ENCODE peak calls at places on chromosomes 5 and 9, in nine cellular contexts. One of them, this sample, is unnamed.

GRCh38 chr9:68500457-68501158 is 40.1 kb downstream of the TMEM252 start:
- DNase-seq in psoas muscle: no peak
- DNase-seq in cardiac muscle cell: peak; percentile 9
- DNase-seq in Peyer's patch: no peak
- DNase-seq in bronchial epithelial cell: peak; percentile 54
- DNase-seq in breast epithelium: no peak
- DNase-seq in HL-60: no peak
- DNase-seq in colonic mucosa: no peak
- DNase-seq in endothelial cell of umbilical vein: no peak
- DNase-seq in this sample: no peak

GRCh38 chr5:151620463-151620844 is 29.3 kb upstream of the FAT2 start:
- DNase-seq in bronchial epithelial cell: peak; percentile 68
- DNase-seq in HL-60: no peak
- DNase-seq in endothelial cell of umbilical vein: no peak
- DNase-seq in psoas muscle: no peak
- DNase-seq in breast epithelium: no peak
- DNase-seq in cardiac muscle cell: no peak
- DNase-seq in colonic mucosa: no peak
- DNase-seq in Peyer's patch: no peak
- DNase-seq in this sample: no peak

GRCh38 chr9:7273575-7273974 is 515.8 kb downstream of the KDM4C start:
- DNase-seq in psoas muscle: no peak
- DNase-seq in colonic mucosa: no peak
- DNase-seq in HL-60: no peak
- DNase-seq in breast epithelium: no peak
- DNase-seq in Peyer's patch: no peak
- DNase-seq in cardiac muscle cell: peak; percentile 75
- DNase-seq in endothelial cell of umbilical vein: no peak
- DNase-seq in bronchial epithelial cell: peak; percentile 17
- DNase-seq in this sample: no peak

GRCh38 chr5:10746711-10747110 is 14.3 kb downstream of the DAP start:
- DNase-seq in Peyer's patch: peak; percentile 67
- DNase-seq in HL-60: peak; percentile 57
- DNase-seq in cardiac muscle cell: no peak
- DNase-seq in bronchial epithelial cell: peak; percentile 74
- DNase-seq in psoas muscle: no peak
- DNase-seq in breast epithelium: peak; percentile 62
- DNase-seq in endothelial cell of umbilical vein: no peak
- DNase-seq in colonic mucosa: peak; percentile 78
- DNase-seq in this sample: no peak

GRCh38 chr5:36897616-36898015 is 21.0 kb downstream of the NIPBL start:
- DNase-seq in colonic mucosa: no peak
- DNase-seq in bronchial epithelial cell: peak; percentile 48
- DNase-seq in cardiac muscle cell: peak; percentile 35
- DNase-seq in Peyer's patch: no peak
- DNase-seq in HL-60: no peak
- DNase-seq in endothelial cell of umbilical vein: peak; percentile 52
- DNase-seq in breast epithelium: no peak
- DNase-seq in psoas muscle: no peak
- DNase-seq in this sample: no peak

GRCh38 chr5:134255418-134256150 is 29.7 kb upstream of the PPP2CA start:
- DNase-seq in HL-60: no peak
- DNase-seq in breast epithelium: no peak
- DNase-seq in endothelial cell of umbilical vein: peak; percentile 61
- DNase-seq in Peyer's patch: no peak
- DNase-seq in psoas muscle: no peak
- DNase-seq in cardiac muscle cell: peak; percentile 52
- DNase-seq in colonic mucosa: no peak
- DNase-seq in bronchial epithelial cell: peak; percentile 64
- DNase-seq in this sample: no peak

GRCh38 chr9:37010180-37010579 is 23.9 kb downstream of the PAX5 start:
- DNase-seq in endothelial cell of umbilical vein: no peak
- DNase-seq in psoas muscle: no peak
- DNase-seq in colonic mucosa: no peak
- DNase-seq in breast epithelium: no peak
- DNase-seq in bronchial epithelial cell: no peak
- DNase-seq in HL-60: no peak
- DNase-seq in cardiac muscle cell: no peak
- DNase-seq in Peyer's patch: no peak
- DNase-seq in this sample: no peak

GRCh38 chr9:121222524-121223171 is 21.0 kb upstream of the RAB14 start:
- DNase-seq in Peyer's patch: no peak
- DNase-seq in HL-60: no peak
- DNase-seq in breast epithelium: no peak
- DNase-seq in cardiac muscle cell: peak; percentile 74
- DNase-seq in endothelial cell of umbilical vein: peak; percentile 54
- DNase-seq in psoas muscle: no peak
- DNase-seq in bronchial epithelial cell: peak; percentile 62
- DNase-seq in colonic mucosa: no peak
- DNase-seq in this sample: no peak

GRCh38 chr9:120985759-120986353 is 59.3 kb upstream of the TRAF1 start:
- DNase-seq in breast epithelium: no peak
- DNase-seq in bronchial epithelial cell: peak; percentile 54
- DNase-seq in endothelial cell of umbilical vein: peak; percentile 84
- DNase-seq in colonic mucosa: no peak
- DNase-seq in Peyer's patch: no peak
- DNase-seq in psoas muscle: no peak
- DNase-seq in cardiac muscle cell: peak; percentile 74
- DNase-seq in HL-60: no peak
- DNase-seq in this sample: no peak

GRCh38 chr5:143657814-143658395 is 154.1 kb upstream of the HMHB1 start:
- DNase-seq in endothelial cell of umbilical vein: peak; percentile 4
- DNase-seq in breast epithelium: no peak
- DNase-seq in Peyer's patch: no peak
- DNase-seq in cardiac muscle cell: no peak
- DNase-seq in HL-60: no peak
- DNase-seq in psoas muscle: no peak
- DNase-seq in bronchial epithelial cell: peak; percentile 82
- DNase-seq in colonic mucosa: no peak
- DNase-seq in this sample: no peak

GRCh38 chr9:134643306-134643705 is 1.7 kb downstream of the COL5A1 start:
- DNase-seq in endothelial cell of umbilical vein: peak; percentile 21
- DNase-seq in Peyer's patch: no peak
- DNase-seq in cardiac muscle cell: peak; percentile 59
- DNase-seq in colonic mucosa: no peak
- DNase-seq in psoas muscle: no peak
- DNase-seq in breast epithelium: no peak
- DNase-seq in HL-60: no peak
- DNase-seq in bronchial epithelial cell: no peak
- DNase-seq in this sample: no peak
- H3K4me3 ChIP-seq in endothelial cell of umbilical vein: peak overlapping the region; percentile 80
- H3K4me3 ChIP-seq in Peyer's patch: peak overlapping the region; percentile 65
- H3K4me3 ChIP-seq in cardiac muscle cell: peak overlapping the region; percentile 86
- H3K4me3 ChIP-seq in colonic mucosa: peak overlapping the region; percentile 41
- H3K4me3 ChIP-seq in psoas muscle: peak overlapping the region; percentile 64
- H3K4me3 ChIP-seq in breast epithelium: peak overlapping the region; percentile 88
- H3K4me3 ChIP-seq in HL-60: no peak overlapping the region
- H3K4me3 ChIP-seq in bronchial epithelial cell: peak overlapping the region; percentile 11
- H3K4me3 ChIP-seq in this sample: no peak overlapping the region

DNA sequence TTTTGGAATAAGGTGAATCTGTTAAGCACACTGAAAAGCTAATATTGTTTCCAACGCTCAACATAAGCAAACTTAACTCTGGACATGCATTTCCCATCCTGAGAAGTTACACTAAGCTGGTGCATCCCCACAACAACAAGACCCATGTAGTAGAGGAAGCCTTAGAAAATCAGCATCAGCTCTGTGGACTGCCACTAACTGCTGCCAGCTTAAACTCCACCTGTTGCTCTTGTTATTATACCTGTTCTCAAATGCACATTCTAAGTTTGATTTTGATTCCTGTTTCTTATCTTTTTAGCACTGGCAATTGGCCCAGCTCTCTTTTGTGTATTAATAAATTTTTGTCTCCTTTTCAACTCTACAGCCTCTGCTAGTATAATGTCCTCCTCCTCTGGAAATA is 924.8 kb downstream of the DNAH5 start:
- DNase-seq in cardiac muscle cell: no peak
- DNase-seq in endothelial cell of umbilical vein: no peak
- DNase-seq in colonic mucosa: no peak
- DNase-seq in bronchial epithelial cell: no peak
- DNase-seq in psoas muscle: no peak
- DNase-seq in breast epithelium: no peak
- DNase-seq in Peyer's patch: no peak
- DNase-seq in HL-60: no peak
- DNase-seq in this sample: no peak
- H3K27me3 ChIP-seq in cardiac muscle cell: no peaks in the 10 kb centered on the region
- H3K27me3 ChIP-seq in endothelial cell of umbilical vein: no peaks in the 10 kb centered on the region
- H3K27me3 ChIP-seq in colonic mucosa: no peaks in the 10 kb centered on the region
- H3K27me3 ChIP-seq in bronchial epithelial cell: no peaks in the 10 kb centered on the region
- H3K27me3 ChIP-seq in psoas muscle: no peaks in the 10 kb centered on the region
- H3K27me3 ChIP-seq in breast epithelium: no peaks in the 10 kb centered on the region
- H3K27me3 ChIP-seq in Peyer's patch: no peaks in the 10 kb centered on the region
- H3K27me3 ChIP-seq in HL-60: no peaks in the 10 kb centered on the region
- H3K27me3 ChIP-seq in this sample: no peaks in the 10 kb centered on the region

GRCh38 chr9:96222132-96222531 is 79.8 kb downstream of the HSD17B3 start:
- DNase-seq in Peyer's patch: no peak
- DNase-seq in endothelial cell of umbilical vein: no peak
- DNase-seq in bronchial epithelial cell: peak; percentile 7
- DNase-seq in HL-60: no peak
- DNase-seq in colonic mucosa: no peak
- DNase-seq in psoas muscle: no peak
- DNase-seq in breast epithelium: no peak
- DNase-seq in cardiac muscle cell: peak; percentile 46
- DNase-seq in this sample: no peak
- TF ChIP-seq CTCF in Peyer's patch: peak; percentile 34
- TF ChIP-seq CTCF in endothelial cell of umbilical vein: peak; percentile 53
- TF ChIP-seq CTCF in bronchial epithelial cell: peak; percentile 45
- TF ChIP-seq CTCF in HL-60: no peak
- TF ChIP-seq CTCF in colonic mucosa: no peak
- TF ChIP-seq CTCF in psoas muscle: peak; percentile 10
- TF ChIP-seq CTCF in breast epithelium: no peak
- TF ChIP-seq CTCF in cardiac muscle cell: peak; percentile 68
- TF ChIP-seq CTCF in this sample: peak; percentile 61

GRCh38 chr5:132748522-132749000 is 1.3 kb downstream of the CCNI2 start:
- DNase-seq in cardiac muscle cell: no peak
- DNase-seq in HL-60: no peak
- DNase-seq in psoas muscle: no peak
- DNase-seq in colonic mucosa: no peak
- DNase-seq in breast epithelium: no peak
- DNase-seq in Peyer's patch: no peak
- DNase-seq in bronchial epithelial cell: peak; percentile 72
- DNase-seq in endothelial cell of umbilical vein: no peak
- DNase-seq in this sample: no peak

GRCh38 chr5:132749506-132749905 is 2.3 kb downstream of the CCNI2 start:
- DNase-seq in bronchial epithelial cell: no peak
- DNase-seq in endothelial cell of umbilical vein: no peak
- DNase-seq in breast epithelium: peak; percentile 10
- DNase-seq in Peyer's patch: no peak
- DNase-seq in cardiac muscle cell: no peak
- DNase-seq in colonic mucosa: no peak
- DNase-seq in psoas muscle: no peak
- DNase-seq in HL-60: no peak
- DNase-seq in this sample: no peak

GRCh38 chr5:132746592-132747063 is 598 bp upstream of the CCNI2 start:
- DNase-seq in HL-60: no peak
- DNase-seq in cardiac muscle cell: no peak
- DNase-seq in breast epithelium: peak; percentile 36
- DNase-seq in colonic mucosa: peak; percentile 80
- DNase-seq in endothelial cell of umbilical vein: peak; percentile 50
- DNase-seq in Peyer's patch: peak; percentile 79
- DNase-seq in psoas muscle: no peak
- DNase-seq in bronchial epithelial cell: peak; percentile 53
- DNase-seq in this sample: no peak

GRCh38 chr5:132747693-132748440 is 641 bp downstream of the CCNI2 start:
- DNase-seq in HL-60: no peak
- DNase-seq in colonic mucosa: no peak
- DNase-seq in psoas muscle: no peak
- DNase-seq in Peyer's patch: peak; percentile 67
- DNase-seq in breast epithelium: peak; percentile 17
- DNase-seq in bronchial epithelial cell: no peak
- DNase-seq in cardiac muscle cell: no peak
- DNase-seq in endothelial cell of umbilical vein: no peak
- DNase-seq in this sample: peak; percentile 66

GRCh38 chr5:132747064-132747692 is at the start of gene CCNI2:
- DNase-seq in psoas muscle: no peak
- DNase-seq in endothelial cell of umbilical vein: peak; percentile 29
- DNase-seq in Peyer's patch: peak; percentile 84
- DNase-seq in cardiac muscle cell: no peak
- DNase-seq in colonic mucosa: peak; percentile 77
- DNase-seq in bronchial epithelial cell: no peak
- DNase-seq in breast epithelium: peak; percentile 19
- DNase-seq in HL-60: no peak
- DNase-seq in this sample: peak; percentile 71
- H3K4me3 ChIP-seq in psoas muscle: peak within 1 kb of the TSS; percentile 59
- H3K4me3 ChIP-seq in endothelial cell of umbilical vein: peak within 1 kb of the TSS; percentile 34
- H3K4me3 ChIP-seq in Peyer's patch: peak within 1 kb of the TSS; percentile 57
- H3K4me3 ChIP-seq in cardiac muscle cell: peak within 1 kb of the TSS; percentile 31
- H3K4me3 ChIP-seq in colonic mucosa: peak within 1 kb of the TSS; percentile 69
- H3K4me3 ChIP-seq in bronchial epithelial cell: peak within 1 kb of the TSS; percentile 46
- H3K4me3 ChIP-seq in breast epithelium: peak within 1 kb of the TSS; percentile 67
- H3K4me3 ChIP-seq in HL-60: peak within 1 kb of the TSS; percentile 23
- H3K4me3 ChIP-seq in this sample: peak within 1 kb of the TSS; percentile 70

GRCh38 chr9:124038790-124039633 is 27.4 kb downstream of the LHX2 start:
- DNase-seq in breast epithelium: no peak
- DNase-seq in cardiac muscle cell: no peak
- DNase-seq in endothelial cell of umbilical vein: no peak
- DNase-seq in psoas muscle: no peak
- DNase-seq in colonic mucosa: no peak
- DNase-seq in HL-60: no peak
- DNase-seq in bronchial epithelial cell: no peak
- DNase-seq in Peyer's patch: no peak
- DNase-seq in this sample: no peak

GRCh38 chr9:124040186-124040920 is 28.8 kb downstream of the LHX2 start:
- DNase-seq in bronchial epithelial cell: peak; percentile 48
- DNase-seq in endothelial cell of umbilical vein: no peak
- DNase-seq in breast epithelium: no peak
- DNase-seq in HL-60: no peak
- DNase-seq in colonic mucosa: no peak
- DNase-seq in Peyer's patch: no peak
- DNase-seq in cardiac muscle cell: peak; percentile 38
- DNase-seq in psoas muscle: no peak
- DNase-seq in this sample: no peak

GRCh38 chr9:124037790-124038189 is 26.2 kb downstream of the LHX2 start:
- DNase-seq in bronchial epithelial cell: no peak
- DNase-seq in Peyer's patch: no peak
- DNase-seq in colonic mucosa: no peak
- DNase-seq in cardiac muscle cell: no peak
- DNase-seq in endothelial cell of umbilical vein: no peak
- DNase-seq in psoas muscle: no peak
- DNase-seq in breast epithelium: no peak
- DNase-seq in HL-60: no peak
- DNase-seq in this sample: no peak

GRCh38 chr9:124036578-124036977 is 25.0 kb downstream of the LHX2 start:
- DNase-seq in HL-60: no peak
- DNase-seq in colonic mucosa: no peak
- DNase-seq in cardiac muscle cell: no peak
- DNase-seq in bronchial epithelial cell: no peak
- DNase-seq in breast epithelium: no peak
- DNase-seq in endothelial cell of umbilical vein: no peak
- DNase-seq in psoas muscle: no peak
- DNase-seq in Peyer's patch: no peak
- DNase-seq in this sample: no peak

DNA sequence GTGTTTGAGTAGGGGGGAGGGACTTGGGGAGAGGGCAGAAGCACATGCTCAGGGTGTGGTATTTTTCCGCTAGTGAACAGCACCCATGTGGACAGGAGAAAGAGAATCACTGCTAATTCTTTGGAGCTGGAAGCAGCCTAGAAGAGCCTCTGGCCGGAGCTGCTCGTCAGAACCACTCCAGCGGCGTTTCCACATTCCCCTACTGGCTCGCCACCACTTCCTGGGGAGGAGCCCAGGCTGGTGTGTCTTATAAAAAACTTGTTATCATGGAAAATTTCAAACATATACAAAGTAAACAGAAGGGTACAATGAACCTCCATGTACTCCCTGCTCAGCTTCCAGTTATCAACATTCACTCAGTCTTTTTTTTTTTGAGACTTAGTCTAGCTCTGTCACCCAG is 26.7 kb downstream of the LHX2 start:
- DNase-seq in psoas muscle: no peak
- DNase-seq in HL-60: no peak
- DNase-seq in colonic mucosa: no peak
- DNase-seq in cardiac muscle cell: peak; percentile 55
- DNase-seq in Peyer's patch: no peak
- DNase-seq in endothelial cell of umbilical vein: no peak
- DNase-seq in breast epithelium: no peak
- DNase-seq in bronchial epithelial cell: no peak
- DNase-seq in this sample: no peak
- H3K27me3 ChIP-seq in psoas muscle: peaks cover 62% of the 10 kb centered on the region
- H3K27me3 ChIP-seq in HL-60: no peaks in the 10 kb centered on the region
- H3K27me3 ChIP-seq in colonic mucosa: peaks cover 18% of the 10 kb centered on the region
- H3K27me3 ChIP-seq in cardiac muscle cell: peaks cover 96% of the 10 kb centered on the region
- H3K27me3 ChIP-seq in Peyer's patch: no peaks in the 10 kb centered on the region
- H3K27me3 ChIP-seq in endothelial cell of umbilical vein: peaks cover 9% of the 10 kb centered on the region
- H3K27me3 ChIP-seq in breast epithelium: no peaks in the 10 kb centered on the region
- H3K27me3 ChIP-seq in bronchial epithelial cell: peaks cover 25% of the 10 kb centered on the region
- H3K27me3 ChIP-seq in this sample: peaks cover 2% of the 10 kb centered on the region

This sample was measured in GM06990.